ENCODE peak calls at places on chromosomes 12 and 14, in eight cellular contexts. A, P, F, J, H, D, L and I are unnamed samples. For H3K4me1, the result is how much of the 10 kb centered on the place peaks cover.

GRCh38 chr12:51397670-51398069 is 6.5 kb upstream of the GALNT6 start:
- DNase-seq in A (no peak), P (no peak), F (no peak), J (no peak), H (no peak), D (no peak), L (no peak), I (peak)

GRCh38 chr14:28756896-28757570 is 9.6 kb upstream of the FOXG1 start:
- DNase-seq in A (no peak), P (no peak), F (peak), J (no peak), H (no peak), D (no peak), L (no peak), I (peak)

GRCh38 chr14:62081012-62081612 is 318.9 kb downstream of the SNAPC1 start:
- DNase-seq in A (no peak), P (no peak), F (no peak), J (no peak), H (no peak), D (no peak), L (no peak), I (no peak)

GRCh38 chr14:104865631-104866441 is 768 bp downstream of the CEP170B start:
- DNase-seq in A (peak), P (peak), F (peak), J (no peak), H (peak), D (peak), L (no peak), I (peak)

GRCh38 chr12:105321125-105321524 is 9.4 kb upstream of the C12orf75 start:
- DNase-seq in A (no peak), P (no peak), F (no peak), J (no peak), H (no peak), D (no peak), L (no peak), I (no peak)

GRCh38 chr12:7915911-7916403 is 20.0 kb downstream of the SLC2A3 start:
- DNase-seq in A (no peak), P (no peak), F (no peak), J (no peak), H (no peak), D (no peak), L (no peak), I (peak)

GRCh38 chr12:46450279-46450748 is 77.7 kb upstream of the SLC38A2 start:
- DNase-seq in A (peak), P (peak), F (no peak), J (no peak), H (peak), D (peak), L (peak), I (no peak)

GRCh38 chr12:49518914-49519573 is 19.8 kb upstream of the KCNH3 start:
- DNase-seq in A (no peak), P (no peak), F (no peak), J (no peak), H (no peak), D (no peak), L (no peak), I (no peak)

GRCh38 chr14:38207830-38208815 is at the start of gene SSTR1:
- DNase-seq in A (peak), P (no peak), F (peak), J (no peak), H (peak), D (no peak), L (no peak), I (peak)

DNA sequence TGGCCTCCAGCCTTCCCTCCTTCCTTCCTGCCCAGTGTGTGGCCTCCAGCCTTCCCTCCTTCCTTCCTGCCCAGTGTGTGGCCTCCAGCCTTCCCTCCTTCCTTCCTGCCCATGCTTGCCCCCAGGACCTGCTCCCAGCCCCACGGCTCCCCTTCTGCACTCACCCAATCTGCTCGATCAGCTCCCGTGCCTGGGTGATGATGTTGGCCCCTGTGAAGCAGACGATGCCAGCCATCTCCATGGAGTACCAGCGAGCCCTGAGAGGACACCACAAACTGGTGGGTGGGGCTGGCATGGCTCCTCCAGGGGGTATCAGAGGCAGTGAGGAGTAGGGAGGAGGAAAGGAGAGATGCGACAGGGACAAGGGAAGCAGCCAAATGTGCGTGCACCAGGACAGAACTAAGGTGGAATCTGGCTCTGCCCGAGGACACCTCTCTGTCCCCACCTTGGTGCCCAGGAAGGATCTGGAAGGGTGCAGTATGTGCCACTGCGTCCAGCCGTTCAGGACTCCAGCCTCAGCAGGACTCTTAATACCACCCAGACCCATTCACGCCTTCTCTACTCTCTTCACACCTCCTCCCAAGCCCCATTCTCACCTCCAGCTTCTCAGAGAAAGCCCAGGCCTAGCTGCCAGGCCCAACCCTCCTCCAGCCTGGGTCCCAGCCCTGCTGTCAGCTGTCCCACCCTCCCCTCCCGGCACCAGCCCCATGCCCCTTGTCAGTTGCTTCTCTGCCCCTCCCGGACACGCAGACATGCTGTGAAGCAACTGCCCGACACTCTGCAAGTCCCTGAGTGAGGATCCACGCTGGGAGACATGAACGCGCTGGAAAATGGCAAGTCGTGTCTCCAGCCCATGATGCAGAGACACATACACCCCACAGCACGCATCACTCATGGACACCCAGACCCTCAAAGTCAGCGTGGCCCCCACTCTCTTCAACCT is 22.7 kb downstream of the POLE start:
- DNase-seq in A (no peak), P (no peak), F (no peak), J (no peak), H (no peak), D (no peak), L (no peak), I (peak)
- H3K4me1 ChIP-seq in A (under half), P (under half), F (under half), J (under half), H (under half), D (under half), L (under half), I (under half)

DNA sequence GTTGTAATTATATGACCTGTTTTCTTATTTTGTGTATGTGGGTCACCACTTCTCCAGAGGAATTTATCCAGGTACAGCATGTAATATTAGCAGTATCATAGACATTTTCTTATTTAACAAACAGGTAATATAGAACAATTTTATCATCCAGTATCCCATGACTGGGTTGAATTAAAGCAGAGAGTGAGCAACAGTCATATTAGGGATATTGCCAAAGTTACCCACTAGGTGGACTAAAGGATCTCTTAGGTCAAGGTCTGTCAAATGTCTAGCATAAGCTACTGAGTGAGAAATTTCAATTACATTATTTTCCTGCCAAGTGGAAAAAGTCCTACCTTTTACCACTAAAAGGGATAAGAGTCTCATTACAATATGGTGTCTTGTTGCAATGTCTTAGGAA is 62.1 kb upstream of the TRIM9 start:
- DNase-seq in A (no peak), P (no peak), F (no peak), J (no peak), H (no peak), D (no peak), L (no peak), I (no peak)
- TF ChIP-seq CTCF in A (no peak), P (no peak), F (peak), J (no peak), H (peak), D (peak), L (no peak), I (peak)

DNA sequence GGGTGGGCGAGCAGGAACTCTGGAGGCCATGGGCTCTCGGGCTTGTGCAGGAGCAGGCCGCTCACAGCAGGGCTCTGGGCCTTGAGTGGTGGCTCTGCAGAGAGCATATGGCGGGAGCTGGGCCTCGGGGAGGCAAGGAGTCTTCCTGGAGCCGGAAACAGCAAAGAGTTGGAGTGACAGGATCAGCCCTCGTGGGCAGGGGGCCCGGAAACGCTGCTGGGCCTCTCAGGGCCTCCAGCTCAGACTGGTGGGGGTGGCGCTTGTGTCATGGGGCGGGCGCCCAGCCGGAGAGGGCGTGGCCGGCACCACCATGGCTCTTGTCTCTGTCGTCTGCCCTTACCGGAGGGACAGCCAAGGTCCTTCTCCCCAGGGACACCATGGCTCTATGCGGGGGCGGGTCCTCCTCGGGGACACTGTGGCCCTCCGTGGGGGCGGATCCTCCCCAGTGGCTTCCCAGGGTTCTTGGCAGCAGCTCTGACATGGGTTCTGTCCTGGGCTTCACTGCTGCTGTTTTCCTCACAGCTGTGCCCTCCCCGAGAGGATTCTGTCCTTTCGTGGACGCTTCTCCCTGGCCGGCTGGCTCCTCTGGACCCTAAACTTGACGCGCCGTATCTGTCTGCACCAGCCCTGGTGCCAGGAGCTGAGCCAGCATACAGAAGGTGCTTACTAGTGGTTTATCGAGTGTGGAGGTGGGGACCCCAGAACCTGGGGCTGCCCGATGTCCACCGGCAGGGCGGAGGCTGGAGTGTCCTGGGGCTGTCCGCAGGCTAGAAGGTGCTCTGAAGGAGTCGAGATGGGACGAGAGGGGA is 17.0 kb downstream of the FBRSL1 start:
- DNase-seq in A (peak), P (peak), F (no peak), J (no peak), H (peak), D (peak), L (no peak), I (peak)
- H3K4me1 ChIP-seq in A (half or more), P (under half), F (under half), J (half or more), H (under half), D (half or more), L (under half), I (under half)

GRCh38 chr12:32305163-32305562 is 94.2 kb upstream of the FGD4 start:
- DNase-seq in A (no peak), P (no peak), F (no peak), J (no peak), H (no peak), D (no peak), L (no peak), I (no peak)
- TF ChIP-seq CTCF in A (no peak), P (peak), F (no peak), J (no peak), H (peak), D (peak), L (peak), I (no peak)

GRCh38 chr14:98192946-98193345 is 1079.1 kb downstream of the BCL11B start:
- DNase-seq in A (no peak), P (no peak), F (no peak), J (no peak), H (no peak), D (no peak), L (no peak), I (no peak)
- H3K4me1 ChIP-seq in A (under half), P (under half), F (under half), J (under half), H (under half), D (under half), L (under half), I (under half)

GRCh38 chr12:29426516-29426915 is 45.5 kb upstream of the ERGIC2 start:
- DNase-seq in A (no peak), P (no peak), F (no peak), J (no peak), H (no peak), D (no peak), L (no peak), I (no peak)

GRCh38 chr12:29425722-29426121 is 44.8 kb upstream of the ERGIC2 start:
- DNase-seq in A (no peak), P (no peak), F (no peak), J (no peak), H (no peak), D (no peak), L (no peak), I (no peak)

GRCh38 chr12:29429999-29430698 is 49.2 kb upstream of the ERGIC2 start:
- DNase-seq in A (peak), P (no peak), F (peak), J (no peak), H (no peak), D (no peak), L (no peak), I (peak)

GRCh38 chr12:29428630-29429029 is 47.7 kb upstream of the ERGIC2 start:
- DNase-seq in A (no peak), P (no peak), F (no peak), J (no peak), H (no peak), D (no peak), L (no peak), I (no peak)

GRCh38 chr12:29427964-29428363 is 47.0 kb upstream of the ERGIC2 start:
- DNase-seq in A (no peak), P (no peak), F (peak), J (no peak), H (no peak), D (no peak), L (no peak), I (peak)
- TF ChIP-seq CTCF in A (no peak), P (no peak), F (peak), J (no peak), H (peak), D (peak), L (no peak), I (peak)

GRCh38 chr14:91396959-91397815 is 20.4 kb downstream of the CCDC88C start:
- DNase-seq in A (peak), P (peak), F (no peak), J (no peak), H (no peak), D (no peak), L (no peak), I (peak)

GRCh38 chr14:91400696-91401095 is 16.9 kb downstream of the CCDC88C start:
- DNase-seq in A (no peak), P (no peak), F (no peak), J (no peak), H (no peak), D (no peak), L (no peak), I (no peak)

GRCh38 chr14:91399868-91400640 is 17.6 kb downstream of the CCDC88C start:
- DNase-seq in A (no peak), P (no peak), F (no peak), J (no peak), H (no peak), D (no peak), L (no peak), I (peak)

GRCh38 chr14:91398192-91398591 is 19.4 kb downstream of the CCDC88C start:
- DNase-seq in A (no peak), P (no peak), F (no peak), J (no peak), H (no peak), D (no peak), L (no peak), I (no peak)

DNA sequence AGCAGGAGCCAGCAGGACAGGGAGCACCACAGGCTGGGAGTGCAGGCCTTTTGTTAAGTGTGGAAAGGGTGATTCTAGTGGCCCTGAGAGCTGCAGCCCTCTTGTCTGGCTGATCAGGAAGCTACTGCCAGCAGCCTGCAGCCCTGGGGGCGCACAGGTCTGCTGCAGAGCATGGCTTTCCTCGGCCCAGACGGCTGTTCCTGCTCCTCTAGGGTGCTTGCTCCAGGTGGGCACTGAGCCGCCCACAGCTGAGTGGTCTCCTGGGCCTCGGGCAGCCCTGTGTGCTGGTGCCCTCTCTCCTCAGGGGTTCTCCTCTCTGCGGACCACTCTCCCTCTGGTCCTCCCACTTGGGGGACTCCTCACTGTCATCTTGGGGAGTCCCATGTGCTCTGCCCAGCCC is 18.9 kb downstream of the CCDC88C start:
- DNase-seq in A (no peak), P (no peak), F (no peak), J (no peak), H (no peak), D (no peak), L (no peak), I (peak)
- H3K4me1 ChIP-seq in A (under half), P (under half), F (under half), J (half or more), H (under half), D (under half), L (under half), I (under half)

GRCh38 chr12:103768467-103769123 is 72.4 kb downstream of the NT5DC3 start:
- DNase-seq in A (no peak), P (no peak), F (no peak), J (no peak), H (no peak), D (no peak), L (no peak), I (peak)

GRCh38 chr12:103773109-103773905 is 67.7 kb downstream of the NT5DC3 start:
- DNase-seq in A (no peak), P (no peak), F (peak), J (no peak), H (no peak), D (no peak), L (no peak), I (no peak)

GRCh38 chr12:103772367-103773108 is 68.5 kb downstream of the NT5DC3 start:
- DNase-seq in A (no peak), P (no peak), F (no peak), J (no peak), H (no peak), D (no peak), L (no peak), I (no peak)

GRCh38 chr12:103769240-103769945 is 71.6 kb downstream of the NT5DC3 start:
- DNase-seq in A (no peak), P (no peak), F (no peak), J (no peak), H (no peak), D (no peak), L (no peak), I (peak)

GRCh38 chr12:103771466-103771865 is 69.6 kb downstream of the NT5DC3 start:
- DNase-seq in A (no peak), P (peak), F (peak), J (no peak), H (no peak), D (no peak), L (no peak), I (peak)
- TF ChIP-seq CTCF in A (peak), P (no peak), F (peak), J (peak), H (peak), D (peak), L (no peak), I (peak)